ENCODE peak calls at places on chromosomes 4 and X, in four cellular contexts. I is CD8-positive, alpha-beta T cell; T is cardiac muscle cell; G is mammary epithelial cell. V is an unnamed sample.

GRCh38 chr4:23163649-23164436 is 471.1 kb downstream of the GBA3 start:
- DNase-seq in T (no peak), G (peak; percentile 8), I (no peak), V (no peak)

GRCh38 chr4:3306465-3306864 is 13.6 kb downstream of the RGS12 start:
- DNase-seq in T (no peak), I (no peak), G (no peak), V (no peak)

GRCh38 chr4:140662082-140662869 is 93.5 kb upstream of the UCP1 start:
- DNase-seq in G (peak; percentile 39), T (peak; percentile 27), I (no peak), V (no peak)

GRCh38 chrX:140507982-140508305 is 3.1 kb upstream of the SOX3 start:
- DNase-seq in I (no peak), T (peak; percentile 19), G (no peak), V (no peak)

GRCh38 chr4:42487230-42487629 is 89.9 kb downstream of the SHISA3 start:
- DNase-seq in T (peak; percentile 27), G (no peak), I (no peak), V (no peak)

GRCh38 chrX:43551590-43551989 is 104.5 kb upstream of the MAOA start:
- DNase-seq in T (no peak), G (no peak), I (no peak), V (no peak)

GRCh38 chr4:179095585-179096228 is 1653.5 kb upstream of the AGA start:
- DNase-seq in G (no peak), T (no peak), I (no peak), V (no peak)

GRCh38 chr4:187059895-187060294 is 336.2 kb upstream of the FAT1 start:
- DNase-seq in I (no peak), G (no peak), T (no peak), V (no peak)

GRCh38 chr4:25837107-25837506 is 25.7 kb downstream of the SEL1L3 start:
- DNase-seq in I (no peak), T (no peak), G (no peak), V (no peak)

GRCh38 chr4:150720973-150721518 is 139.1 kb downstream of the MAB21L2 start:
- DNase-seq in G (no peak), T (peak; percentile 23), I (no peak), V (no peak)

GRCh38 chr4:139540637-139541036 is 15.4 kb downstream of the SETD7 start:
- DNase-seq in I (no peak), G (no peak), T (peak; percentile 32), V (no peak)

GRCh38 chrX:136250191-136251041 is 784 bp downstream of the MAP7D3 start:
- DNase-seq in G (no peak), T (peak; percentile 24), I (no peak), V (no peak)

GRCh38 chr4:98092833-98093439 is 50.3 kb downstream of the STPG2 start:
- DNase-seq in G (no peak), T (peak; percentile 32), I (no peak), V (no peak)

GRCh38 chr4:105140684-105141490 is 5.8 kb upstream of the TET2 start:
- DNase-seq in G (no peak), I (no peak), T (peak; percentile 38), V (no peak)

GRCh38 chr4:65416875-65417274 is 253.4 kb downstream of the EPHA5 start:
- DNase-seq in G (no peak), I (no peak), T (peak; percentile 13), V (peak; percentile 26)

GRCh38 chrX:137194164-137194563 is 160.4 kb upstream of the GPR101 start:
- DNase-seq in G (peak; percentile 7), I (no peak), T (peak; percentile 6), V (no peak)

GRCh38 chr4:102730968-102731533 is 29.7 kb downstream of the MANBA start:
- DNase-seq in I (no peak), T (no peak), G (no peak), V (no peak)

GRCh38 chrX:14630724-14631123 is 101.4 kb downstream of the GLRA2 start:
- DNase-seq in I (no peak), T (no peak), G (no peak), V (no peak)

GRCh38 chr4:101020956-101021355 is 326.4 kb downstream of the PPP3CA start:
- DNase-seq in T (peak; percentile 74), I (no peak), G (peak; percentile 66), V (no peak)

GRCh38 chr4:39023059-39023458 is 9.2 kb downstream of the TMEM156 start:
- DNase-seq in T (no peak), I (no peak), G (no peak), V (no peak)

DNA sequence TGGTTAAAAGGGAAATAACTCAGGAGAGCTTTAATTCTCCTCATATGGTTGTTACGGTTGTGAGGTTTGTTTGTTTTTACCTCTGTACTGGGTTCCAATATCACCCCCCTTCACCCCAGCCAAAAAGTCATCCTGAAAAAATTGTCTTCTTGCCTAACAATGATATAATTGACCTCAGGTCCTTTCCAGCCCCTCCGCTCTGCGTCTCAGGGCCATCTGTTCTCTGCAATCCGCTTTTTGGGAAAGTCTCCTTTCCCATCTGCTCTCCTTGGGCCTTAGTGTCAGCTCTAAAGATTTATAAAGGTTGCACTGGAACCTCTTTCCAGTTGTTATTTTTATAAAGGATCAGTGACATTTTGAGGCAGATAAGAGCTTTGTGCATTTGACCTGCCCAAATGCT is 33.9 kb downstream of the DLG3 start:
- DNase-seq in T (no peak), G (no peak), I (no peak), V (no peak)
- H3K4me1 ChIP-seq in T (peaks cover 47% of the 10 kb centered on the region), G (peaks cover 18% of the 10 kb centered on the region), I (no peaks in the 10 kb centered on the region), V (peaks cover 46% of the 10 kb centered on the region)

GRCh38 chrX:119635179-119635578 is 29.0 kb upstream of the NKRF start:
- DNase-seq in T (no peak), G (no peak), I (no peak), V (no peak)
- H3K4me1 ChIP-seq in T (no peaks in the 10 kb centered on the region), G (no peaks in the 10 kb centered on the region), I (no peaks in the 10 kb centered on the region), V (no peaks in the 10 kb centered on the region)

GRCh38 chr4:76981649-76982048 is 32.1 kb downstream of the SEPTIN11 start:
- DNase-seq in I (no peak), G (no peak), T (peak; percentile 60), V (no peak)
- H3K4me1 ChIP-seq in I (peaks cover 47% of the 10 kb centered on the region), G (peaks cover 40% of the 10 kb centered on the region), T (peaks cover 19% of the 10 kb centered on the region), V (peaks cover 66% of the 10 kb centered on the region)

GRCh38 chr4:148026022-148026421 is 294.1 kb downstream of the ARHGAP10 start:
- DNase-seq in G (peak; percentile 26), T (peak; percentile 13), I (no peak), V (no peak)
- H3K4me1 ChIP-seq in G (peaks cover 7% of the 10 kb centered on the region), T (no peaks in the 10 kb centered on the region), I (no peaks in the 10 kb centered on the region), V (peaks cover 63% of the 10 kb centered on the region)

GRCh38 chrX:129782706-129783105 is 3.0 kb downstream of the SASH3 start:
- DNase-seq in T (no peak), I (no peak), G (no peak), V (no peak)
- H3K4me1 ChIP-seq in T (no peaks in the 10 kb centered on the region), I (peaks cover 62% of the 10 kb centered on the region), G (no peaks in the 10 kb centered on the region), V (no peaks in the 10 kb centered on the region)

DNA sequence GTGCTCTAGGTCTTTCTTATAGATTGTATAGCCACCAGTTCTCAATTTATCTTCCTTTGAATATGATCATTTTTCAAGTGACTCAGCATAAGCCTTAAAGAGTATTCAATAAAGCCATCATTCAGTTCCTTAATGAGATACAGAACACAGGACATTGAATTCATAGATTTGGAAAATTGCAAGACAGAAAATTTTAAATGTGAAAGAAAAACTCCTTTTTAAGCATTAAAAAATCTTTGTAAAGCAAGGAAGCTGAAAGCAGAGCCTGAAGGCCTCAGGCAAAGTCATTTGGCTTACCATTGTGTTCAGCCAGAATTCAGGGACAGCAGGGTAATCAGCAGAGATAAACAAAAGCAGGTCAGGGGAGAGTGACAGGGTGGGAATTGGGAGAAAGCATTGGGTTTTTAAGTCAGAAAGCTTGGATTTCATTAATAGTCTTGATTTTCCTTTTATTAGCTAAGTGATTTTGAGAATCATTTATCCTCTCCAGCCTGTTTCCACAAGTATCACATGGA is 410.2 kb downstream of the HNRNPD start:
- DNase-seq in G (no peak), T (no peak), I (no peak), V (no peak)
- H3K4me1 ChIP-seq in G (no peaks in the 10 kb centered on the region), T (peaks cover 8% of the 10 kb centered on the region), I (no peaks in the 10 kb centered on the region), V (no peaks in the 10 kb centered on the region)

GRCh38 chr4:5051692-5052423 is 578 bp downstream of the STK32B start:
- DNase-seq in G (peak; percentile 23), I (no peak), T (no peak), V (no peak)
- H3K4me1 ChIP-seq in G (peaks cover 12% of the 10 kb centered on the region), I (peaks cover 9% of the 10 kb centered on the region), T (peaks cover 4% of the 10 kb centered on the region), V (peaks cover 23% of the 10 kb centered on the region)

DNA sequence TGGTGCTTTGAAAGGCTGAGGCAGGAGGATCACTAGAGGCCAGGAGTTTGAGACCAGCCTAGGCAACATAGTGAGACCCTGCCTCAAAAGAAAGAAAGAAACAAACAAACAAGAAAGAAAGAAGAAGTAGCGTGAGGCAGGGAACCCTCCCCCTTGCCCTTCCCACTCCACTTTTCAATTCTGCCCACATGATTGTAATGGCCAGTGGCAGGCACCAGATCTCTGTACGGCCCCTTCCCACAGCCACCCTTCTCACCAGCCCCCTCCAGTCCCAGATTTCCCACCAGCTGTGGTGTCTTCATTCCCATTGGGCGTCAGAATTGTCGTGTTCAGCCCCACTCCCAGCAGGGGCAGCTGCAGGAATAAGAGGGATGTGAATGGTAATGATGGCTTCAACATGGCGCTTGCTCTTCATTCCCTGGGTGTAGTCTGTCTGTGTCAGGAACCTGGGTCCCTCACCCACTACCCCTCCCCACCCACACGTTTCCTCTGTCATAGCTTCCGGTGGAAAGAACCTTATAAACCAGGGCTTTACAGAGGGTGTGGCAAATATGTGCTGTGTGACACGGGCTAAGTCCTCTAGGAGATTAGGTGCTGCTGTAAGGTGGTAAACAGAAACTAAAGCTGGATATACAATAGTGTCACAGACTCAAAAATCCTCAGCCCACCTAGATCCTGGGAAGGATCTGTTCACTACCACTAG is at the start of gene IL2RG:
- DNase-seq in G (no peak), I (peak; percentile 65), T (no peak), V (no peak)
- H3K4me1 ChIP-seq in G (no peaks in the 10 kb centered on the region), I (peaks cover 41% of the 10 kb centered on the region), T (peaks cover 14% of the 10 kb centered on the region), V (no peaks in the 10 kb centered on the region)

DNA sequence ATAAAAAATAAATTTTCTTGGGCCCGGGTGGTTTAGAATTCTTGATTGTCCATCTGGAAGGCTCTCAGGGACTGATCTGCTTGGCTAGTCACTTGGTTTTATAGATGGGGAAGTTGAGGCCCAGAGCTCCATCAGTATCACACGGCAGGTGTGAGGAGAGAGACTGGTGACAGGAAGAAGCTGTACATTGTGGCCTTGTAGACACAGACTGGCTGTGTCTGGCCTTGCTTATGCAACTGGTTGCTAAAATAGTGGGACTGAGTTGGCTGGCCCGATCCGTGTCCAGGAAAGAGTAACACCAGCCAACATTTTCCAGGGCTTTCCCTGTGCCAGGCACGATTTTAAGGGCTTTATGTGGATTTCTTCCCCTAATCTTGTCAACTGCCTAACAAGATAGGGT is 2.8 kb downstream of the TBC1D14 start:
- DNase-seq in T (no peak), G (no peak), I (no peak), V (no peak)
- H3K4me1 ChIP-seq in T (peaks cover 32% of the 10 kb centered on the region), G (peaks cover 31% of the 10 kb centered on the region), I (peaks cover 57% of the 10 kb centered on the region), V (peaks cover 83% of the 10 kb centered on the region)

DNA sequence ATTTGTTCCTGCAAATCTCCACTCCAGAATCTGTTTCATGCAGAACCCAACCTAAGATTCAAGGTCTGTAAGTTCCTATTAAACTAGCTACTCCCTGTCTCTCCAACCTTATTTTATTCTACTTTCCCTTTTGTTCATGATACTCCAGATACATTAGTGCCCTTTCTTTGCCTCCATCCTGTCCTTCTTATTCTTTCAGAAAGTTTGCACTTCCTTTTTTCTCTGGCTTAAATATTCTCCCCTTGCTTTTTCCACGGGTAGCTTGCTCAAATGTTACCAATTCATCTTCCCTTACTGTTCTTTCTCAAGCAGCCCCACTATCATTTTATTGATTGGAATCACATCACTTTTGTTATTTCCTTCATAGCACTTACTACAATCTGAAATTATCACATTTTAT is 72.1 kb downstream of the CAMK2D start:
- DNase-seq in I (no peak), T (no peak), G (no peak), V (no peak)
- H3K4me1 ChIP-seq in I (peaks cover 29% of the 10 kb centered on the region), T (peaks cover 13% of the 10 kb centered on the region), G (no peaks in the 10 kb centered on the region), V (peaks cover 95% of the 10 kb centered on the region)

V was measured in left ventricle myocardium inferior.